ENCODE peak calls at places on chromosomes 1 and 21, in ten cellular contexts. Y, T, B, H, R, S, O, E, V and N are unnamed samples.
A peak's percentile ranks its signal among the peaks of the same experiment; 100 is the strongest.

GRCh38 chr1:225981714-225982113 is 17.4 kb downstream of the SDE2 start:
- DNase-seq in V (no peak), Y (no peak), R (no peak), H (no peak), B (no peak), T (no peak), E (no peak), S (no peak), O (no peak), N (no peak)

GRCh38 chr1:208654241-208654640 is 410.1 kb upstream of the PLXNA2 start:
- DNase-seq in V (no peak), O (no peak), R (no peak), T (no peak), B (peak; percentile 9), E (no peak), Y (peak; percentile 6), S (no peak), H (no peak), N (peak; percentile 31)

GRCh38 chr21:34922487-34922886 is 126.6 kb downstream of the RUNX1 start:
- DNase-seq in B (no peak), T (no peak), R (no peak), V (no peak), E (no peak), Y (no peak), H (no peak), S (no peak), O (no peak), N (no peak)

GRCh38 chr1:203057831-203058673 is 27.8 kb downstream of the MYOG start:
- DNase-seq in T (no peak), Y (no peak), S (no peak), H (no peak), E (no peak), B (no peak), O (no peak), V (no peak), R (no peak), N (no peak)

GRCh38 chr1:204959836-204960235 is 83.2 kb upstream of the CNTN2 start:
- DNase-seq in E (no peak), V (no peak), T (no peak), B (no peak), Y (no peak), S (no peak), O (no peak), H (no peak), R (no peak), N (no peak)

GRCh38 chr1:89295187-89295586 is 22.5 kb upstream of the GBP5 start:
- DNase-seq in S (no peak), Y (no peak), E (no peak), T (no peak), B (no peak), H (peak; percentile 63), O (no peak), R (peak; percentile 42), V (no peak), N (no peak)

GRCh38 chr1:40110389-40110788 is 13.3 kb upstream of the PPT1 start:
- DNase-seq in Y (no peak), E (no peak), B (no peak), T (no peak), H (no peak), R (no peak), V (no peak), O (no peak), S (no peak), N (no peak)

GRCh38 chr1:119929643-119930310 is 33.5 kb upstream of the ADAM30 start:
- DNase-seq in B (no peak), Y (no peak), E (no peak), S (no peak), R (no peak), H (no peak), T (no peak), V (no peak), O (no peak), N (no peak)

GRCh38 chr1:45230537-45230936 is 24.1 kb upstream of the ZSWIM5 start:
- DNase-seq in O (no peak), R (no peak), V (no peak), S (no peak), E (no peak), H (peak; percentile 8), T (no peak), B (no peak), Y (peak; percentile 34), N (peak; percentile 38)

GRCh38 chr1:116951175-116951935 is 41.6 kb downstream of the PTGFRN start:
- DNase-seq in H (no peak), S (no peak), Y (no peak), R (no peak), B (no peak), T (no peak), O (no peak), E (no peak), V (no peak), N (no peak)

GRCh38 chr1:245091818-245092637 is 62.8 kb upstream of the KIF26B start:
- DNase-seq in T (no peak), R (no peak), E (no peak), Y (no peak), O (no peak), S (no peak), V (peak; percentile 24), B (peak; percentile 72), H (no peak), N (peak; percentile 30)

GRCh38 chr1:7567376-7567775 is 203.7 kb upstream of the VAMP3 start:
- DNase-seq in S (no peak), O (no peak), R (no peak), V (peak; percentile 8), Y (no peak), T (no peak), H (no peak), B (no peak), E (no peak), N (no peak)

GRCh38 chr21:25983745-25984144 is 186.8 kb downstream of the APP start:
- DNase-seq in B (no peak), R (no peak), V (no peak), E (no peak), O (no peak), S (no peak), Y (no peak), H (no peak), T (no peak), N (no peak)

GRCh38 chr1:230424440-230425251 is 1.5 kb downstream of the PGBD5 start:
- DNase-seq in T (peak; percentile 80), E (no peak), B (no peak), S (no peak), Y (no peak), R (no peak), O (no peak), V (peak; percentile 86), H (peak; percentile 15), N (no peak)

GRCh38 chr1:47262787-47263413 is 30.9 kb upstream of the TAL1 start:
- DNase-seq in H (peak; percentile 65), R (peak; percentile 55), T (no peak), B (peak; percentile 38), Y (peak; percentile 33), V (peak; percentile 49), S (no peak), O (peak; percentile 28), E (no peak), N (peak; percentile 38)

GRCh38 chr1:224251741-224252146 is 68.7 kb downstream of the DEGS1 start:
- DNase-seq in T (peak; percentile 4), O (no peak), V (no peak), Y (no peak), B (no peak), R (no peak), S (no peak), E (no peak), H (no peak), N (no peak)

GRCh38 chr1:236516929-236517704 is 6.7 kb upstream of the LGALS8 start:
- DNase-seq in V (no peak), H (peak; percentile 76), T (no peak), E (no peak), S (no peak), Y (peak; percentile 46), B (peak; percentile 66), O (no peak), R (peak; percentile 76), N (peak; percentile 76)

GRCh38 chr21:27429612-27430361 is 462.9 kb upstream of the ADAMTS5 start:
- DNase-seq in Y (no peak), S (no peak), R (no peak), T (no peak), O (no peak), E (no peak), H (no peak), B (no peak), V (no peak), N (no peak)

GRCh38 chr1:57800341-57800740 is 376.5 kb upstream of the DAB1 start:
- DNase-seq in H (no peak), V (no peak), R (no peak), O (no peak), E (no peak), T (no peak), S (no peak), Y (no peak), B (no peak), N (no peak)

GRCh38 chr1:17197696-17198095 is 7.2 kb upstream of the PADI1 start:
- DNase-seq in R (no peak), B (no peak), H (no peak), S (no peak), Y (no peak), V (no peak), E (no peak), O (no peak), T (peak; percentile 23), N (no peak)

GRCh38 chr1:190353538-190354101 is 124.0 kb downstream of the BRINP3 start:
- DNase-seq in T (no peak), H (no peak), B (no peak), Y (no peak), S (no peak), R (no peak), O (no peak), E (no peak), V (no peak), N (no peak)

GRCh38 chr1:31704261-31705079 is 653 bp upstream of the COL16A1 start:
- DNase-seq in R (no peak), H (no peak), E (no peak), S (no peak), O (no peak), T (no peak), V (no peak), Y (peak; percentile 60), B (no peak), N (no peak)

GRCh38 chr1:84603223-84603622 is 29.0 kb upstream of the CTBS start:
- DNase-seq in H (no peak), S (no peak), O (no peak), R (no peak), B (no peak), T (no peak), V (no peak), Y (no peak), E (no peak), N (no peak)

GRCh38 chr1:187577625-187578024 is 748.9 kb downstream of the PLA2G4A start:
- DNase-seq in S (no peak), H (no peak), E (no peak), O (no peak), V (no peak), T (no peak), B (no peak), Y (no peak), R (no peak), N (no peak)

GRCh38 chr21:16455978-16456377 is 726.2 kb downstream of the USP25 start:
- DNase-seq in B (no peak), O (no peak), Y (no peak), H (no peak), R (no peak), V (peak; percentile 20), T (no peak), S (no peak), E (peak; percentile 57), N (no peak)